ENCODE peak calls at places on chromosome 20, in seven cellular contexts. Z is iPS-NIHi11, W is DMS79 treated with DMSO at 0.1 percent for 48 hours, G is foreskin fibroblast, S is hypothalamus, T is GM13977, H is GM13976. A is an unnamed sample.

GRCh38 chr20:23441850-23442313 is 2.4 kb downstream of the CSTL1 start:
- DNase-seq in Z (peak), W (peak), G (peak), S (peak), T (peak), H (peak), A (peak)

GRCh38 chr20:51188941-51189340 is 166.0 kb upstream of the KCNG1 start:
- DNase-seq in Z (no peak), W (no peak), G (no peak), S (no peak), T (no peak), H (no peak), A (no peak)

GRCh38 chr20:44572551-44573500 is 9.6 kb upstream of the PKIG start:
- DNase-seq in Z (no peak), W (peak), G (peak), S (peak), T (no peak), H (no peak), A (no peak)

GRCh38 chr20:36319356-36320260 is 13.5 kb downstream of the DLGAP4 start:
- DNase-seq in Z (no peak), W (no peak), G (no peak), S (no peak), T (no peak), H (no peak), A (no peak)

GRCh38 chr20:35529552-35529951 is at the start of gene C20orf173:
- DNase-seq in Z (no peak), W (no peak), G (no peak), S (no peak), T (no peak), H (no peak), A (no peak)

GRCh38 chr20:61949714-61950630 is 115.7 kb downstream of the TAF4 start:
- DNase-seq in Z (no peak), W (no peak), G (no peak), S (no peak), T (no peak), H (no peak), A (no peak)

GRCh38 chr20:37821691-37822655 is 81.0 kb upstream of the VSTM2L start:
- DNase-seq in Z (no peak), W (no peak), G (peak), S (no peak), T (no peak), H (no peak), A (no peak)

GRCh38 chr20:49054032-49054643 is 8.0 kb downstream of the CSE1L start:
- DNase-seq in Z (no peak), W (no peak), G (no peak), S (no peak), T (peak), H (peak), A (no peak)

GRCh38 chr20:49372095-49372734 is 94.4 kb upstream of the ZNFX1 start:
- DNase-seq in Z (no peak), W (peak), G (no peak), S (no peak), T (no peak), H (no peak), A (no peak)

GRCh38 chr20:41125530-41126457 is 11.5 kb upstream of the PLCG1 start:
- DNase-seq in Z (no peak), W (no peak), G (no peak), S (no peak), T (no peak), H (no peak), A (no peak)

GRCh38 chr20:3781153-3781910 is at the start of gene SPEF1:
- DNase-seq in Z (peak), W (peak), G (peak), S (peak), T (peak), H (peak), A (peak)

A was measured in NCI-H1436.